ENCODE peak calls at places on chromosome 5, in nine cellular contexts. W, I, B, U, V, S, G, L and D are unnamed samples.

GRCh38 chr5:151772029-151772867 is 494 bp downstream of the G3BP1 start:
- DNase-seq in W (peak; percentile 46), I (peak; percentile 58), B (peak; percentile 54), U (peak; percentile 84), V (peak; percentile 63), S (peak; percentile 45), G (peak; percentile 49), L (peak; percentile 35), D (peak; percentile 86)

GRCh38 chr5:52727001-52727400 is 60.7 kb upstream of the ITGA1 start:
- DNase-seq in W (no peak), I (no peak), B (no peak), U (no peak), V (no peak), S (no peak), G (no peak), L (no peak), D (no peak)

GRCh38 chr5:93278876-93279275 is 302.1 kb downstream of the NR2F1-AS1 start:
- DNase-seq in W (no peak), I (no peak), B (no peak), U (no peak), V (no peak), S (no peak), G (no peak), L (no peak), D (no peak)

GRCh38 chr5:179805529-179806249 is 977 bp downstream of the MGAT4B start:
- DNase-seq in W (peak; percentile 34), I (peak; percentile 72), B (peak; percentile 51), U (no peak), V (peak; percentile 77), S (peak; percentile 57), G (peak; percentile 60), L (peak; percentile 62), D (peak; percentile 89)

GRCh38 chr5:118791986-118792734 is 196.2 kb downstream of the DTWD2 start:
- DNase-seq in W (peak; percentile 37), I (peak; percentile 85), B (no peak), U (no peak), V (no peak), S (peak; percentile 53), G (no peak), L (no peak), D (no peak)

GRCh38 chr5:123907349-123907748 is 395.4 kb downstream of the CSNK1G3 start:
- DNase-seq in W (no peak), I (no peak), B (no peak), U (no peak), V (no peak), S (no peak), G (no peak), L (no peak), D (no peak)

GRCh38 chr5:127961006-127961763 is 122.4 kb upstream of the SLC12A2 start:
- DNase-seq in W (no peak), I (no peak), B (no peak), U (no peak), V (no peak), S (no peak), G (no peak), L (no peak), D (no peak)

GRCh38 chr5:166436857-166437256 is 1854.6 kb upstream of the WWC1 start:
- DNase-seq in W (no peak), I (no peak), B (no peak), U (no peak), V (no peak), S (peak; percentile 74), G (no peak), L (no peak), D (no peak)

DNA sequence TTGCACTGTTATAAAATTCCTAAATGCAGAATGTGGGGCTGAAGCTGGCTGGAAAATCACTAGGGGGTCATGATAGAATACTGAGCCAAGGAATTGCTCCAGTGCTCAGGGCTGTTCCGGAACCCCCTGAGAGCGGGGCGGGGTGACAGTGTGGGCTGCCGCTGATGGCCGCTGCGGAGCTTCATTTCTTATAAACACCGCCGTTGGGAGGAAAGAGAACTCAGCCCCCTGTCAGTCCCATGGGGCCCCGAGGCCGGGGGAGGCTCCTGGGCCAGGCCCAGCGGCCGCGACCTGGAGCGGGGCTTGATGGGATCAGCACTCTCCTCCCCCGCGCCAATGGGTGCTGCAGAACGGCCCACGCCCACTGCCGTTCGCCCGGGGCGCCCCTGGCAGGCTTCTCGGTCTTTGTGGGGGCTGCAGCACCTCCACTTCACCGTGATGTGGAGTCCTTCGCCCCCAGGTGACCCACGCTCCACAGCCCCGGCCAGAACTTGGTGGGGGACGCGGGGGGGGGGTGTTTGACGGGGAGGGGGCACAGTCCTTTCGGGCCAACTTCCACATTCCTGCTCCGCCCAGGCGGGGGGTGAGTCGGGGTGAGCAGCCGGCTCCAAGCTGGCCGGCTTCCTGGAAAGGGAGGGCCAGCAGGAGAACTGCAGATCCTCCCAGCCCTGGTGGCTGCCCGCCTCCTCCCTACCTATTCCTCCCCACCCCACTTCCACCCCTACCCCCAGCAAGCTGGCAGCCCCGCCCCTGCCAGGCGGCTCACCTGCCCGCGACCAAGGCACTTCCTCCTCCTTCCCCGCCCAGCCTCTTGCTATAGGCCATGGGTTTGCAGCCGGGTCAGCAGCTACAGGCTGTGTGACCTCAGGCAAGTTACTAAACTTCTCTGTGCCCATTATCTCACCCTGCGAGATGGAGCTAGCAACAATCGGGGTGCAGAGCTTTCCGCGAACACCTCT is 5.4 kb upstream of the IRF1 start:
- DNase-seq in W (peak; percentile 98), I (peak; percentile 94), B (peak; percentile 79), U (peak; percentile 92), V (peak; percentile 92), S (peak; percentile 99), G (peak; percentile 95), L (peak; percentile 94), D (peak; percentile 99)
- H3K27ac ChIP-seq in W (no peak overlapping the region), I (peak overlapping the region; percentile 95), B (peak overlapping the region; percentile 84), U (peak overlapping the region; percentile 97), V (peak overlapping the region; percentile 96), S (peak overlapping the region; percentile 95), G (peak overlapping the region; percentile 86), L (peak overlapping the region; percentile 84), D (peak overlapping the region; percentile 96)

GRCh38 chr5:135832263-135832555 is 2.3 kb upstream of the SLC25A48 start:
- DNase-seq in W (no peak), I (no peak), B (no peak), U (peak; percentile 56), V (no peak), S (no peak), G (no peak), L (no peak), D (no peak)

GRCh38 chr5:135831439-135832262 is 2.8 kb upstream of the SLC25A48 start:
- DNase-seq in W (no peak), I (no peak), B (no peak), U (peak; percentile 62), V (no peak), S (no peak), G (no peak), L (no peak), D (no peak)

GRCh38 chr5:135829179-135829578 is 5.3 kb upstream of the SLC25A48 start:
- DNase-seq in W (no peak), I (no peak), B (no peak), U (no peak), V (no peak), S (no peak), G (no peak), L (no peak), D (no peak)

GRCh38 chr5:135829681-135830383 is 4.6 kb upstream of the SLC25A48 start:
- DNase-seq in W (peak; percentile 71), I (peak; percentile 90), B (peak; percentile 85), U (peak; percentile 61), V (peak; percentile 89), S (peak; percentile 82), G (peak; percentile 73), L (peak; percentile 66), D (peak; percentile 80)

DNA sequence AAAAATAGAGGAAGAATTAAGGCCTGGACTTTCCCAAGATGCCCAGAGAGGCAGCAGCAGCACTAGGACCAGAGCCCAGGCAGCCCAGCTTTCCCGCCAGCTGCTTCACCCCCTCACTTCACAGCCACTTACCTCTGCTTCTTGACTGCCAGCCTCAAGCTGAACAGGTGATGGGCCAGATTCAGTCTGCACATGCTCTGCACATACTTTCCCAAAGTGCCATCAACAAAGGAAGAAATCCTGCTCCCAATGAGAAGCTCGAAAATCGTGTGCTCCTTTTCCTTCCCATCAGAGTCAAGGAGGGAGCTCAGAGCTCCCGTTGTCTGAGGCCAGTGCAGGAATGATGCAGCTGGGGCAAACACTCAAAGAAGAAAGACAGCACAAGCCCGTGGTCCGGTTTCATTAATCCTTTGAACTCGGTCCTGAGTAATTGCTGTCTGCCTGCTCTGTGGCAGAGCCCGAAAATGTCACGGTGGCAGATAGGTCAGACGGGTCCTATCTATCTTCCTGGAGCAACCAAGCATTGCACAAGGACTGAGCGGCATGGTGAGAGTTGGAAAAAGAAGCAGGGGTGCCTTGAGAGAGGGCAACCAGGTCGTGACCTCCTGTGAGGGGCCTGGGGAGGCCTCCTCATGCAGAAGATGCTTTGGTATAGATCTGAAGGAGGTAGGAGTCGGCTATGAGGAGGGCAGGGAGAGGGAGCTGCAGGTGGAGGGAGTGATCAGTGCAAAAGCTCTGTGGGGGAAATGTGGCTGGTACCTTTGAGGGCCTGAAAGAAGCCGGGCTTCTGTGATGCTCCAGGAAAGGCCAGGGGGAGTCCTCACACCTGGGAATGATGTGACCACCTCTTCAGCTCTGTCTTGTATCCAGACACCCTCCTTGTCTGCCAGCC is 3.8 kb upstream of the SLC25A48 start:
- DNase-seq in W (no peak), I (no peak), B (no peak), U (no peak), V (no peak), S (no peak), G (no peak), L (no peak), D (no peak)
- TF ChIP-seq CTCF in W (no peak), I (no peak), B (no peak), U (no peak), V (no peak), S (peak; percentile 42), G (no peak), L (no peak), D (no peak)

GRCh38 chr5:143433680-143434079 is 30.2 kb upstream of the NR3C1 start:
- DNase-seq in W (no peak), I (no peak), B (no peak), U (no peak), V (no peak), S (no peak), G (no peak), L (no peak), D (no peak)

GRCh38 chr5:143434261-143435206 is 31.0 kb upstream of the NR3C1 start:
- DNase-seq in W (no peak), I (no peak), B (no peak), U (no peak), V (no peak), S (no peak), G (no peak), L (no peak), D (no peak)

GRCh38 chr5:143432658-143433239 is 29.3 kb upstream of the NR3C1 start:
- DNase-seq in W (no peak), I (peak; percentile 14), B (no peak), U (no peak), V (no peak), S (no peak), G (no peak), L (no peak), D (no peak)

GRCh38 chr5:143428738-143429420 is 25.4 kb upstream of the NR3C1 start:
- DNase-seq in W (no peak), I (no peak), B (no peak), U (no peak), V (no peak), S (no peak), G (no peak), L (no peak), D (no peak)

DNA sequence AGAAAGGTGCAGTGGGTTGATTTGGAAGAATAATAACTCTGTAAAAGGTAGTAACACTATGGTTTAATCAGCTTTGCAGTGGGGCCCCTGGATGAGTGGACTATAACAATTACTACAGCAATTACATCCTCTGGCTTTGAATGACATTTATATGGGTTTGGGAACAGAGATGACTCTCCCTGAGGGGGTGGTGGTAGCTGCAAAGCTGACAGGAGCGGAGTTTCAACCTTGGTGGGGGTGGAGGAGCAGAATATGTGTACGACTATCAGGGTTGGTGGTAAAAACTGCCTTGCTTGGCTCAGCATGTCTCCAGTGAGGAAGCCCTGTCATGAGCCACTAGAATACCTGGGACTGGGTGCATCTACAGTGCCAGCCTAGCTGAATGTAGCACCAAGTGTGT is 28.3 kb upstream of the NR3C1 start:
- DNase-seq in W (no peak), I (no peak), B (no peak), U (no peak), V (no peak), S (no peak), G (no peak), L (no peak), D (no peak)
- H3K27ac ChIP-seq in W (no peak overlapping the region), I (no peak overlapping the region), B (no peak overlapping the region), U (no peak overlapping the region), V (no peak overlapping the region), S (no peak overlapping the region), G (no peak overlapping the region), L (no peak overlapping the region), D (no peak overlapping the region)

GRCh38 chr5:172827843-172828242 is 6.2 kb upstream of the ERGIC1 start:
- DNase-seq in W (peak; percentile 56), I (no peak), B (no peak), U (no peak), V (no peak), S (no peak), G (no peak), L (no peak), D (no peak)

GRCh38 chr5:172821340-172821985 is 12.6 kb upstream of the ERGIC1 start:
- DNase-seq in W (no peak), I (no peak), B (no peak), U (no peak), V (no peak), S (no peak), G (no peak), L (no peak), D (no peak)

GRCh38 chr5:172820046-172820767 is 13.8 kb upstream of the ERGIC1 start:
- DNase-seq in W (no peak), I (no peak), B (peak; percentile 74), U (peak; percentile 71), V (no peak), S (peak; percentile 80), G (no peak), L (no peak), D (peak; percentile 90)

GRCh38 chr5:172825610-172826204 is 8.3 kb upstream of the ERGIC1 start:
- DNase-seq in W (no peak), I (no peak), B (no peak), U (no peak), V (no peak), S (no peak), G (no peak), L (no peak), D (no peak)

DNA sequence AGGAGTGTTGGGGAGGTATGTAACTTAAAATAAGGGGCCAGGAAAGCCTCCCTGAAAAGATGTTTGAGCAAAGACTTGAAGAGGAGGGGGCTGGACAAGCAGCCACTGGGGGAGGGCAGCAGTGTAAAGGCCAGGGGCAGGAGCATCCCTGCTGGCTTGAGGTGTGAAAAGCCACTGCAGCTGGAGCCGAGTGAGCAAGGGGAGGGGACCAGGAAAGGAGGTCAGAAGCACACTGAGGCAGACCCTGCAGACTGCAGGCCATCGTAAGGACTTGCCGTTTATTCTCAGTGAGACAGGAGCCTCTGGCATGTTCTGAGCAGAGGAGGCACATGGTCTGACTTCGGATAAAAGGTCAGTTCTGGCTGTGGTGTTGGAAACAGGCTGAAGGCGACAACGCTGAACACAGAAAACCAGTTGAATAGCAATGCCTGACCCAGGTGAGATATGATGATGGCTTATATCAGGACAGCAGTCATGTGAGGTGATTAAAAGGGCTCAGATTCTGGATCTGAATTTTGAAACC is 10.2 kb upstream of the ERGIC1 start:
- DNase-seq in W (no peak), I (no peak), B (no peak), U (peak; percentile 66), V (no peak), S (no peak), G (no peak), L (no peak), D (no peak)
- TF ChIP-seq CTCF in W (no peak), I (no peak), B (no peak), U (no peak), V (no peak), S (no peak), G (no peak), L (no peak), D (no peak)